ENCODE peak calls at places on chromosomes 11 and 22, in six cellular contexts. D is kidney, W is fibroblast of lung, Y is psoas muscle, J is mucosa of descending colon, F is brain microvascular endothelial cell. B is an unnamed sample.
A peak's percentile ranks its signal among the peaks of the same experiment; 100 is the strongest.

GRCh38 chr11:33930317-33931021 is 38.6 kb upstream of the LMO2 start:
- DNase-seq in D (no peak), W (peak; percentile 48), Y (no peak), J (no peak), F (no peak), B (peak; percentile 24)

GRCh38 chr22:37167176-37167980 is 17.7 kb upstream of the IL2RB start:
- DNase-seq in D (peak; percentile 74), W (no peak), Y (peak; percentile 41), J (peak; percentile 68), F (no peak), B (peak; percentile 18)

GRCh38 chr22:45885171-45885840 is 91.7 kb downstream of the WNT7B start:
- DNase-seq in D (peak; percentile 61), W (no peak), Y (peak; percentile 27), J (no peak), F (no peak), B (no peak)

GRCh38 chr11:61042961-61043540 is 59.2 kb upstream of the CD5 start:
- DNase-seq in D (no peak), W (no peak), Y (no peak), J (no peak), F (no peak), B (no peak)

GRCh38 chr11:79809487-79809886 is 368.7 kb upstream of the TENM4 start:
- DNase-seq in D (no peak), W (no peak), Y (no peak), J (no peak), F (no peak), B (no peak)

GRCh38 chr11:69500285-69501120 is 19.0 kb downstream of the LINC01488 start:
- DNase-seq in D (peak; percentile 68), W (peak; percentile 21), Y (peak; percentile 40), J (peak; percentile 35), F (no peak), B (peak; percentile 41)

GRCh38 chr11:79200398-79201070 is 240.3 kb downstream of the TENM4 start:
- DNase-seq in D (no peak), W (no peak), Y (no peak), J (no peak), F (no peak), B (no peak)

GRCh38 chr22:30574095-30574981 is at the start of gene GAL3ST1:
- DNase-seq in D (peak; percentile 78), W (no peak), Y (peak; percentile 52), J (peak; percentile 79), F (no peak), B (no peak)

GRCh38 chr11:65428578-65429068 is 6.0 kb downstream of the NEAT1 start:
- DNase-seq in D (peak; percentile 61), W (no peak), Y (peak; percentile 63), J (peak; percentile 49), F (no peak), B (peak; percentile 41)

GRCh38 chr11:130819561-130819960 is 96.7 kb downstream of the SNX19 start:
- DNase-seq in D (no peak), W (no peak), Y (no peak), J (no peak), F (no peak), B (no peak)

GRCh38 chr11:64762916-64763803 is 3.4 kb upstream of the PYGM start:
- DNase-seq in D (peak; percentile 82), W (peak; percentile 83), Y (peak; percentile 87), J (peak; percentile 29), F (peak; percentile 52), B (peak; percentile 69)

GRCh38 chr11:134119094-134119493 is 50.2 kb downstream of the JAM3 start:
- DNase-seq in D (no peak), W (peak; percentile 91), Y (no peak), J (no peak), F (peak; percentile 83), B (no peak)

GRCh38 chr22:39115976-39116621 is 19.1 kb downstream of the APOBEC3H start:
- DNase-seq in D (no peak), W (no peak), Y (peak; percentile 1), J (no peak), F (no peak), B (no peak)

GRCh38 chr11:79045018-79045787 is 395.6 kb downstream of the TENM4 start:
- DNase-seq in D (no peak), W (no peak), Y (no peak), J (no peak), F (no peak), B (no peak)

GRCh38 chr11:86291466-86292262 is 10.4 kb upstream of the HIKESHI start:
- DNase-seq in D (no peak), W (peak; percentile 56), Y (no peak), J (peak; percentile 37), F (peak; percentile 27), B (peak; percentile 42)

GRCh38 chr11:121321614-121322243 is 29.2 kb downstream of the SC5D start:
- DNase-seq in D (no peak), W (peak; percentile 10), Y (no peak), J (peak; percentile 45), F (no peak), B (no peak)

GRCh38 chr11:2415601-2416380 is 15.2 kb downstream of the TSSC4 start:
- DNase-seq in D (peak; percentile 70), W (no peak), Y (no peak), J (no peak), F (no peak), B (no peak)

DNA sequence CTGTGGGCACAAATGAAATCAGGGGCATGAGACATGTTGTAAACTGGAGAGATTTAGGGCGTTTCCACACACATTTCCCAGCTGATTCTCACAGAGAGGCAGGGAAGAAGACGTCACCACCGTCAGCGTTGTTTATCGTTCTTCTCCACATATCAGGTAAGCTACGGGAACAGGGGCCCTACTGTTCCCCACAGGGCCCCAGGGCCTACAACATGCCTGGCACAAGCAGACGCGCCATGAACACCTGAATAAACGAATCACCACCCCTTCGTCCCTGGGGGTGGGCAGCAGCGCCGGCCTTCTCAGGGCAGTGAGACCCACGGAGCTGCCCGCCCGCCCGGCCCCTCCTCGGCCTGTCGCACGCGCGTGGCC is 342 bp downstream of the EFCAB6 start:
- DNase-seq in D (no peak), W (peak; percentile 48), Y (no peak), J (no peak), F (peak; percentile 10), B (peak; percentile 57)
- H3K4me3 ChIP-seq in D (peak overlapping the region; percentile 92), W (peak overlapping the region; percentile 96), Y (peak overlapping the region; percentile 79), J (peak overlapping the region; percentile 60), F (peak overlapping the region; percentile 75), B (peak overlapping the region; percentile 19)

GRCh38 chr11:45807792-45808238 is 2.9 kb downstream of the SLC35C1 start:
- DNase-seq in D (no peak), W (no peak), Y (no peak), J (no peak), F (no peak), B (no peak)
- H3K4me3 ChIP-seq in D (no peak overlapping the region), W (peak overlapping the region; percentile 91), Y (no peak overlapping the region), J (no peak overlapping the region), F (peak overlapping the region; percentile 15), B (no peak overlapping the region)

GRCh38 chr11:13341028-13341427 is 63.4 kb downstream of the BMAL1 start:
- DNase-seq in D (peak; percentile 39), W (no peak), Y (no peak), J (no peak), F (no peak), B (no peak)

GRCh38 chr11:13337986-13338436 is 60.4 kb downstream of the BMAL1 start:
- DNase-seq in D (no peak), W (peak; percentile 83), Y (no peak), J (no peak), F (peak; percentile 66), B (no peak)

GRCh38 chr11:13339196-13340153 is 61.9 kb downstream of the BMAL1 start:
- DNase-seq in D (no peak), W (peak; percentile 98), Y (no peak), J (no peak), F (peak; percentile 91), B (no peak)

GRCh38 chr11:13336246-13336873 is 58.8 kb downstream of the BMAL1 start:
- DNase-seq in D (no peak), W (peak; percentile 60), Y (peak; percentile 75), J (no peak), F (no peak), B (no peak)

DNA sequence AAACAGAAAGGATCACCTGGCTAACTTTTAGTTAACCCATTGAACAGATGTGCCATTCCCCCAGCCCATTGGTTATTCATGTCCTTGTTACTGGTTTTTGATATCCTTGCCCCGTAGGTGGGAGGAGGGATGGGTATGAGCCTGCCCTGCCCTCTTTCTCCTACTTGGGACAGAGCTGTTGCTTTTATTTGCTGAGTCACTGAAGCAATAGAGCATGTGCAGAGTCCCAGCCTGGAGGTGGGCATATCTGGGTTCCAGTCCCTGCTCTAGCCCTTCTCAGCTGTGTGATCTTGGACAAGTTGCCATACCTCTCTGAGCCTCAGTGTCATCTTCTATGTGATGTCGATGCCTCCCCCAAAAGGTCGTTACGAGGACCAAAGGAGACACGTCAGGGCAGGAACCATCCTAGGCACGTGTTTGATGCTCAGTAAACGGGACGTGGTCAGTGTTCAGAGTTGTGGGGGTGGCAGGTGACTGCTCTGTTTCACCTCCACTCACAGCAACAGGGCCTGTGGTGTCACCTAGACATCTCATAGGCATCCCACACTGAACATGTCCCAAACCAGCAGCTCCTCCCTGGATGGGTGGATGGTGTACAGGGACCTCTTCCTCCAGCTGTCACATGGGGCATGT is 61.0 kb downstream of the BMAL1 start:
- DNase-seq in D (no peak), W (no peak), Y (no peak), J (no peak), F (peak; percentile 51), B (peak; percentile 56)
- H3K4me3 ChIP-seq in D (peak overlapping the region; percentile 22), W (peak overlapping the region; percentile 49), Y (peak overlapping the region; percentile 46), J (no peak overlapping the region), F (peak overlapping the region; percentile 33), B (no peak overlapping the region)

DNA sequence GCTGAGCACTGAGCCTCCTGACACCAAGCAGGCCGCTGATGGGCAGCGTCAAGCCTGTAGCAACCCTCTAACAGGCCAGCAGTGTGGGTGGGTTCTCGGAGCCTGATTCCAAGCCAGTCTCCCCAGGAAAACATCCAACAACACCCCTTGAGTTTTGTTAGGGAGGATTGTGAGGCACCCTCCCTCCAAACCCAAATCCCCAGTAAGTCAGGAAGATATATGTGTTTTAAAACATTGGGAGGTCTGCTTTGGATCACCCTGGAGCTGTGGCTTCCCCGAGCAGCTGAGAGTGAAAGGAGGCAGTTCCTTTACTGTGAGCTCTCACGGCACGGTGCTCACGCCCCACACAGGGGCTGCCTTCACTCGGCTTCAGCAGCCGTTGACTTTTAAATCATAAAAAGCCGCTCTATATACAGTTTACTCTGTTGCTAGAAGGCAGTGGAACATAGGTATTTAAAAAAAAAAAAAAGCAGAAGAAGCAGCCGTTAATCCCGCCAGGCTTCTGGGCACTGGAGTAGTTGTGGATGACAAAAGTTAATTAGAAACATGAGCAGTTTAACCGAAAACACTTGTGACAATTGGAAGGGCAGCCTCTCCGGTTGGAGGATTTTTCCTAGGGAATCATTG is 218.6 kb downstream of the NAV2 start:
- DNase-seq in D (no peak), W (peak; percentile 45), Y (no peak), J (no peak), F (no peak), B (no peak)
- H3K4me3 ChIP-seq in D (no peak overlapping the region), W (peak overlapping the region; percentile 30), Y (no peak overlapping the region), J (no peak overlapping the region), F (no peak overlapping the region), B (no peak overlapping the region)

DNA sequence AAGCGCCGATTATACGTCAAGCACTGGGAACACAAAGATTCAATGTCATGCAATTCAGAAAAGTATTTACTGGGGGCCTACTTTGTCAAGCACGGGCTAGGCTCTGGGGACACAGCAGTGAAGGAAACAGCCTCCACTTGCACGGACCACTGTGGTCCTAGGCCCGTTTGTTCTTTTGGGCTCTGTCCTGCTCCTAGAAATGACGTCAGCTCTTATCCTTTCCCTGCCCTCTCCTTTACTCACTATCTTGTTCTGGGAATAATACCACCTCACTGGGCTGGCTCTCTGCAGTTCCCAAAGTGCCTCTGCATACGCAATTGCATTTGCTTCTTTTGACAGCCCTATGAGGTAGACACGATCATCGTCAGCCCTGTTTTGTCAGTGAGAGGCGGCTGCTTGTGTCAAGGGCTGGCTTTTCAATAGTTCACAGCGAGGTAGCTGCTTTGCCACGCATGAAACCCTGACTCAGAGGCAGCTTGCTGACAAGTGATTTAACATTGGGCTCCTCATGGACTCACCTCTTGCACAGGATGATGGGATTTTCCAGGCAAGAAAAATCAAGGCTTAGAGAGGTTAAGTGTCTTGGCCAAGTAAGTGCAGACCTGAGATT is 22.9 kb upstream of the IGSF22 start:
- DNase-seq in D (no peak), W (peak; percentile 65), Y (no peak), J (no peak), F (no peak), B (no peak)
- H3K4me3 ChIP-seq in D (no peak overlapping the region), W (no peak overlapping the region), Y (no peak overlapping the region), J (no peak overlapping the region), F (no peak overlapping the region), B (no peak overlapping the region)

B was measured in adrenal gland.